ENCODE peak calls at places on chromosomes 6 and 20, in eight cellular contexts. A, L, B, X, E, D, T and P are unnamed samples.

GRCh38 chr6:134389658-134390057 is 71.7 kb upstream of the SGK1 start:
- DNase-seq in A (no peak), L (no peak), B (no peak), X (no peak), E (no peak), D (no peak), T (no peak), P (no peak)

GRCh38 chr6:163207984-163208383 is 206.5 kb upstream of the QKI start:
- DNase-seq in A (no peak), L (no peak), B (no peak), X (no peak), E (no peak), D (no peak), T (no peak), P (no peak)

GRCh38 chr20:62581308-62581707 is 61.0 kb upstream of the SLCO4A1 start:
- DNase-seq in A (no peak), L (no peak), B (no peak), X (no peak), E (no peak), D (no peak), T (no peak), P (no peak)

GRCh38 chr20:32495949-32496348 is 89.2 kb downstream of the NOL4L start:
- DNase-seq in A (no peak), L (no peak), B (no peak), X (no peak), E (no peak), D (no peak), T (no peak), P (no peak)

GRCh38 chr6:14272111-14273085 is 154.8 kb downstream of the CD83 start:
- DNase-seq in A (no peak), L (peak; percentile 83), B (peak; percentile 23), X (no peak), E (no peak), D (no peak), T (peak; percentile 91), P (no peak)

GRCh38 chr6:71045296-71045695 is 88.4 kb upstream of the B3GAT2 start:
- DNase-seq in A (no peak), L (no peak), B (peak; percentile 18), X (no peak), E (no peak), D (no peak), T (no peak), P (no peak)

GRCh38 chr6:157925771-157926170 is 55.9 kb upstream of the SYNJ2 start:
- DNase-seq in A (no peak), L (no peak), B (no peak), X (no peak), E (no peak), D (no peak), T (no peak), P (no peak)

GRCh38 chr6:15465212-15465611 is 197.6 kb downstream of the DTNBP1 start:
- DNase-seq in A (no peak), L (no peak), B (peak; percentile 20), X (no peak), E (no peak), D (no peak), T (no peak), P (no peak)

GRCh38 chr6:48186746-48187145 is 75.7 kb upstream of the PTCHD4 start:
- DNase-seq in A (no peak), L (no peak), B (no peak), X (no peak), E (no peak), D (no peak), T (no peak), P (no peak)

GRCh38 chr20:2889209-2889608 is 15.9 kb downstream of the PTPRA start:
- DNase-seq in A (no peak), L (no peak), B (no peak), X (no peak), E (no peak), D (no peak), T (peak; percentile 18), P (no peak)

GRCh38 chr6:169075211-169075621 is 178.4 kb downstream of the THBS2 start:
- DNase-seq in A (peak; percentile 71), L (no peak), B (peak; percentile 99), X (no peak), E (no peak), D (no peak), T (no peak), P (no peak)

GRCh38 chr6:12051861-12052368 is 39.8 kb downstream of the HIVEP1 start:
- DNase-seq in A (peak; percentile 25), L (peak; percentile 24), B (peak; percentile 76), X (peak; percentile 51), E (peak; percentile 79), D (no peak), T (no peak), P (peak; percentile 70)